ENCODE peak calls at places on chromosome 13, in six cellular contexts. One of them, this sample, is unnamed.

GRCh38 chr13:108987488-108987887 is 358.1 kb downstream of the MYO16 start:
- DNase-seq in mesenchymal stem cell: peak; percentile 73
- DNase-seq in IMR-90: peak; percentile 62
- DNase-seq in neuronal stem cell: no peak
- DNase-seq in mesendoderm: no peak
- DNase-seq in H1: no peak
- DNase-seq in this sample: no peak

GRCh38 chr13:90552702-90553101 is 794.8 kb upstream of the MIR17HG start:
- DNase-seq in mesenchymal stem cell: no peak
- DNase-seq in IMR-90: no peak
- DNase-seq in neuronal stem cell: no peak
- DNase-seq in mesendoderm: no peak
- DNase-seq in H1: no peak
- DNase-seq in this sample: no peak

GRCh38 chr13:85283408-85283807 is 515.8 kb downstream of the SLITRK6 start:
- DNase-seq in mesenchymal stem cell: peak; percentile 12
- DNase-seq in IMR-90: no peak
- DNase-seq in neuronal stem cell: no peak
- DNase-seq in mesendoderm: no peak
- DNase-seq in H1: no peak
- DNase-seq in this sample: no peak

GRCh38 chr13:94324409-94325147 is 154.9 kb downstream of the DCT start:
- DNase-seq in mesenchymal stem cell: peak; percentile 54
- DNase-seq in IMR-90: no peak
- DNase-seq in neuronal stem cell: no peak
- DNase-seq in mesendoderm: peak; percentile 77
- DNase-seq in H1: no peak
- DNase-seq in this sample: no peak

GRCh38 chr13:32284927-32285632 is 30.1 kb downstream of the ZAR1L start:
- DNase-seq in mesenchymal stem cell: no peak
- DNase-seq in IMR-90: peak; percentile 82
- DNase-seq in neuronal stem cell: peak; percentile 11
- DNase-seq in mesendoderm: peak; percentile 9
- DNase-seq in H1: no peak
- DNase-seq in this sample: no peak

GRCh38 chr13:99382428-99383133 is 75.4 kb upstream of the GPR183 start:
- DNase-seq in mesenchymal stem cell: no peak
- DNase-seq in IMR-90: no peak
- DNase-seq in neuronal stem cell: no peak
- DNase-seq in mesendoderm: no peak
- DNase-seq in H1: no peak
- DNase-seq in this sample: no peak

GRCh38 chr13:27997904-27998522 is 9.5 kb upstream of the URAD start:
- DNase-seq in mesenchymal stem cell: peak; percentile 56
- DNase-seq in IMR-90: peak; percentile 28
- DNase-seq in neuronal stem cell: no peak
- DNase-seq in mesendoderm: peak; percentile 86
- DNase-seq in H1: no peak
- DNase-seq in this sample: peak; percentile 37

GRCh38 chr13:103351035-103351828 is 285.0 kb upstream of the SLC10A2 start:
- DNase-seq in mesenchymal stem cell: peak; percentile 2
- DNase-seq in IMR-90: no peak
- DNase-seq in neuronal stem cell: no peak
- DNase-seq in mesendoderm: peak; percentile 63
- DNase-seq in H1: peak; percentile 21
- DNase-seq in this sample: peak; percentile 42

GRCh38 chr13:77565635-77566034 is 30.1 kb downstream of the SCEL start:
- DNase-seq in mesenchymal stem cell: peak; percentile 45
- DNase-seq in IMR-90: peak; percentile 9
- DNase-seq in neuronal stem cell: peak; percentile 3
- DNase-seq in mesendoderm: peak; percentile 40
- DNase-seq in H1: no peak
- DNase-seq in this sample: peak; percentile 70

GRCh38 chr13:43492745-43493144 is 294.0 kb downstream of the ENOX1 start:
- DNase-seq in mesenchymal stem cell: no peak
- DNase-seq in IMR-90: no peak
- DNase-seq in neuronal stem cell: no peak
- DNase-seq in mesendoderm: no peak
- DNase-seq in H1: no peak
- DNase-seq in this sample: no peak

GRCh38 chr13:40992678-40993077 is 26.4 kb downstream of the ELF1 start:
- DNase-seq in mesenchymal stem cell: no peak
- DNase-seq in IMR-90: no peak
- DNase-seq in neuronal stem cell: no peak
- DNase-seq in mesendoderm: peak; percentile 23
- DNase-seq in H1: no peak
- DNase-seq in this sample: no peak

GRCh38 chr13:52707375-52707774 is 32.2 kb downstream of the CNMD start:
- DNase-seq in mesenchymal stem cell: no peak
- DNase-seq in IMR-90: no peak
- DNase-seq in neuronal stem cell: no peak
- DNase-seq in mesendoderm: peak; percentile 39
- DNase-seq in H1: no peak
- DNase-seq in this sample: no peak

GRCh38 chr13:110536006-110536693 is 25.4 kb downstream of the RAB20 start:
- DNase-seq in mesenchymal stem cell: no peak
- DNase-seq in IMR-90: no peak
- DNase-seq in neuronal stem cell: no peak
- DNase-seq in mesendoderm: no peak
- DNase-seq in H1: no peak
- DNase-seq in this sample: peak; percentile 43

GRCh38 chr13:51761638-51762350 is 42.2 kb downstream of the DHRS12 start:
- DNase-seq in mesenchymal stem cell: no peak
- DNase-seq in IMR-90: peak; percentile 59
- DNase-seq in neuronal stem cell: no peak
- DNase-seq in mesendoderm: no peak
- DNase-seq in H1: no peak
- DNase-seq in this sample: no peak

GRCh38 chr13:112236539-112237197 is 139.5 kb upstream of the SPACA7 start:
- DNase-seq in mesenchymal stem cell: no peak
- DNase-seq in IMR-90: no peak
- DNase-seq in neuronal stem cell: no peak
- DNase-seq in mesendoderm: no peak
- DNase-seq in H1: no peak
- DNase-seq in this sample: no peak

GRCh38 chr13:59664586-59664985 is 499.1 kb downstream of the DIAPH3 start:
- DNase-seq in mesenchymal stem cell: no peak
- DNase-seq in IMR-90: no peak
- DNase-seq in neuronal stem cell: no peak
- DNase-seq in mesendoderm: no peak
- DNase-seq in H1: no peak
- DNase-seq in this sample: no peak

GRCh38 chr13:109628251-109628699 is 158.1 kb downstream of the IRS2 start:
- DNase-seq in mesenchymal stem cell: peak; percentile 24
- DNase-seq in IMR-90: peak; percentile 61
- DNase-seq in neuronal stem cell: no peak
- DNase-seq in mesendoderm: no peak
- DNase-seq in H1: no peak
- DNase-seq in this sample: peak; percentile 14

GRCh38 chr13:34833562-34834182 is 108.4 kb upstream of the NBEA start:
- DNase-seq in mesenchymal stem cell: peak; percentile 1
- DNase-seq in IMR-90: peak; percentile 2
- DNase-seq in neuronal stem cell: no peak
- DNase-seq in mesendoderm: peak; percentile 79
- DNase-seq in H1: peak; percentile 34
- DNase-seq in this sample: no peak

GRCh38 chr13:105007166-105007808 is 1528.2 kb downstream of the EFNB2 start:
- DNase-seq in mesenchymal stem cell: no peak
- DNase-seq in IMR-90: no peak
- DNase-seq in neuronal stem cell: no peak
- DNase-seq in mesendoderm: no peak
- DNase-seq in H1: no peak
- DNase-seq in this sample: peak; percentile 1

GRCh38 chr13:111925146-111925875 is 141.6 kb upstream of the SOX1 start:
- DNase-seq in mesenchymal stem cell: no peak
- DNase-seq in IMR-90: no peak
- DNase-seq in neuronal stem cell: no peak
- DNase-seq in mesendoderm: no peak
- DNase-seq in H1: no peak
- DNase-seq in this sample: no peak

GRCh38 chr13:102580552-102581169 is 16.1 kb upstream of the TPP2 start:
- DNase-seq in mesenchymal stem cell: peak; percentile 71
- DNase-seq in IMR-90: peak; percentile 80
- DNase-seq in neuronal stem cell: peak; percentile 65
- DNase-seq in mesendoderm: peak; percentile 65
- DNase-seq in H1: no peak
- DNase-seq in this sample: peak; percentile 57

GRCh38 chr13:40275636-40276035 is 390.8 kb downstream of the FOXO1 start:
- DNase-seq in mesenchymal stem cell: peak; percentile 13
- DNase-seq in IMR-90: no peak
- DNase-seq in neuronal stem cell: no peak
- DNase-seq in mesendoderm: no peak
- DNase-seq in H1: no peak
- DNase-seq in this sample: no peak

GRCh38 chr13:89673789-89674311 is 1673.6 kb upstream of the MIR17HG start:
- DNase-seq in mesenchymal stem cell: no peak
- DNase-seq in IMR-90: no peak
- DNase-seq in neuronal stem cell: no peak
- DNase-seq in mesendoderm: no peak
- DNase-seq in H1: no peak
- DNase-seq in this sample: no peak

GRCh38 chr13:47976325-47976724 is 24.7 kb downstream of the SUCLA2 start:
- DNase-seq in mesenchymal stem cell: no peak
- DNase-seq in IMR-90: no peak
- DNase-seq in neuronal stem cell: no peak
- DNase-seq in mesendoderm: peak; percentile 38
- DNase-seq in H1: no peak
- DNase-seq in this sample: no peak

GRCh38 chr13:90171649-90172048 is 1175.8 kb upstream of the MIR17HG start:
- DNase-seq in mesenchymal stem cell: no peak
- DNase-seq in IMR-90: no peak
- DNase-seq in neuronal stem cell: no peak
- DNase-seq in mesendoderm: no peak
- DNase-seq in H1: no peak
- DNase-seq in this sample: no peak

GRCh38 chr13:20348645-20349408 is 116.7 kb upstream of the GJB6 start:
- DNase-seq in mesenchymal stem cell: no peak
- DNase-seq in IMR-90: no peak
- DNase-seq in neuronal stem cell: no peak
- DNase-seq in mesendoderm: no peak
- DNase-seq in H1: no peak
- DNase-seq in this sample: no peak
- H4K8ac ChIP-seq in mesenchymal stem cell: no peak overlapping the region
- H4K8ac ChIP-seq in IMR-90: no peak overlapping the region
- H4K8ac ChIP-seq in neuronal stem cell: peak overlapping the region; percentile 88
- H4K8ac ChIP-seq in mesendoderm: no peak overlapping the region
- H4K8ac ChIP-seq in H1: no peak overlapping the region
- H4K8ac ChIP-seq in this sample: no peak overlapping the region

GRCh38 chr13:44874176-44874575 is 115.1 kb downstream of the NUFIP1 start:
- DNase-seq in mesenchymal stem cell: no peak
- DNase-seq in IMR-90: no peak
- DNase-seq in neuronal stem cell: no peak
- DNase-seq in mesendoderm: no peak
- DNase-seq in H1: no peak
- DNase-seq in this sample: no peak
- H3K23ac ChIP-seq in mesenchymal stem cell: no peak overlapping the region
- H3K23ac ChIP-seq in IMR-90: no peak overlapping the region
- H3K23ac ChIP-seq in neuronal stem cell: no peak overlapping the region
- H3K23ac ChIP-seq in mesendoderm: no peak overlapping the region
- H3K23ac ChIP-seq in H1: no peak overlapping the region
- H3K23ac ChIP-seq in this sample: no peak overlapping the region

GRCh38 chr13:30736461-30736860 is 1.1 kb downstream of the ALOX5AP start:
- DNase-seq in mesenchymal stem cell: no peak
- DNase-seq in IMR-90: no peak
- DNase-seq in neuronal stem cell: no peak
- DNase-seq in mesendoderm: no peak
- DNase-seq in H1: no peak
- DNase-seq in this sample: no peak
- H3K4me3 ChIP-seq in mesenchymal stem cell: no peak overlapping the region
- H3K4me3 ChIP-seq in IMR-90: no peak overlapping the region
- H3K4me3 ChIP-seq in neuronal stem cell: no peak overlapping the region
- H3K4me3 ChIP-seq in mesendoderm: no peak overlapping the region
- H3K4me3 ChIP-seq in H1: no peak overlapping the region
- H3K4me3 ChIP-seq in this sample: no peak overlapping the region

GRCh38 chr13:113819341-113819730 is 44.5 kb downstream of the GAS6 start:
- DNase-seq in mesenchymal stem cell: no peak
- DNase-seq in IMR-90: no peak
- DNase-seq in neuronal stem cell: no peak
- DNase-seq in mesendoderm: no peak
- DNase-seq in H1: no peak
- DNase-seq in this sample: no peak
- H4K8ac ChIP-seq in mesenchymal stem cell: no peak overlapping the region
- H4K8ac ChIP-seq in IMR-90: no peak overlapping the region
- H4K8ac ChIP-seq in neuronal stem cell: no peak overlapping the region
- H4K8ac ChIP-seq in mesendoderm: no peak overlapping the region
- H4K8ac ChIP-seq in H1: no peak overlapping the region
- H4K8ac ChIP-seq in this sample: no peak overlapping the region

DNA sequence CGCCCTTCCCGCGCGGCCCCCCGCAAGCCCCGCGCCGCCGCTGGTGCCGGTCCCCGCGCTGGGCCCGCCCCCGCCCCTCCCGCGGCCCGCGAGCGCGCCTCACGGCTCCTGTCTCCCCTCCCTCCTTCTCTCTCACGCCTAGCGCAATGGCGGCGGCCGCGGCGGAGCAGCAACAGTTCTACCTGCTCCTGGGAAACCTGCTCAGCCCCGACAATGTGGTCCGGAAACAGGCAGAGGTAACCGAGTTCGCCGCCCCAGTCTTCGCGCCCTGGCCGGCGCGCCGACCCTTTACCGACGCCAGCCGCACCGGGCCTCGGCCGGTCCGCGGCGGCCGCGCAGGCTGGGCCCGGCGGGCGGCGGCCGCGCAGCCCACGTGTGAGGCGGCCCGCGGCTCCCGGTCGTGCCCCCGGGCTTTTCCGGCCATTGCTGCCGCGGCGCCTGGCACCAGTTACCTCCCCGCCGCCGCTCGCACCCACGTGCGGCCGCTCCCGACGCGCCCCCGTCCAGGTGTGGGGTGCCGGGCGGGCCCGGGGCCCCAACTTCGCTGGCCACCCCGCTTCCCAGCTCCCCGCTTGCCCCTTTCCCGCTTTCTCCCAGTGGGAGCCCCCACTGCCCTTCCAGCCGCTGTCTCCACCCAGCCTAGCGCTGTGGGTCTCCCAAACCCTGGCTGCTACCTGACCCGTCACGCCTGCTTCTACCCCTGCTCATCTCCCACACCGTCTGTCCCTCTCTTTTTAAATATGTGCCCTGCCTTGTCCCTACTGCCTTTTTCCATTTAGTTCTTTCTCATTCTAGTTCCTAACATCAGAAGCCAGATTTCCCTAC is 23.3 kb downstream of the IPO5 start:
- DNase-seq in mesenchymal stem cell: peak; percentile 39
- DNase-seq in IMR-90: no peak
- DNase-seq in neuronal stem cell: peak; percentile 21
- DNase-seq in mesendoderm: peak; percentile 47
- DNase-seq in H1: no peak
- DNase-seq in this sample: peak; percentile 53
- H3K23ac ChIP-seq in mesenchymal stem cell: peak overlapping the region; percentile 13
- H3K23ac ChIP-seq in IMR-90: peak overlapping the region; percentile 95
- H3K23ac ChIP-seq in neuronal stem cell: peak overlapping the region; percentile 93
- H3K23ac ChIP-seq in mesendoderm: no peak overlapping the region
- H3K23ac ChIP-seq in H1: no peak overlapping the region
- H3K23ac ChIP-seq in this sample: no peak overlapping the region